ENCODE peak calls at places on chromosomes 16 and 17, in four cellular contexts. V is fibroblast of the aortic adventitia, B is AG04450, X is cardiac fibroblast. G is an unnamed sample.

GRCh38 chr17:13806023-13806553 is 204.4 kb upstream of the HS3ST3A1 start:
- DNase-seq in X (no peak), V (no peak), B (no peak), G (no peak)

GRCh38 chr17:40437095-40437732 is 6.0 kb upstream of the IGFBP4 start:
- DNase-seq in X (peak; percentile 39), B (no peak), V (peak; percentile 57), G (no peak)

GRCh38 chr16:58345574-58346354 is 46.5 kb upstream of the GINS3 start:
- DNase-seq in B (no peak), X (no peak), V (peak; percentile 11), G (no peak)

GRCh38 chr17:81387235-81388060 is 7.8 kb upstream of the BAHCC1 start:
- DNase-seq in V (peak; percentile 59), B (no peak), X (peak; percentile 70), G (peak; percentile 82)

GRCh38 chr17:61470530-61471136 is 18.4 kb downstream of the TBX4 start:
- DNase-seq in B (no peak), X (no peak), V (no peak), G (no peak)

GRCh38 chr17:57732062-57732461 is 13.0 kb downstream of the CCDC182 start:
- DNase-seq in B (no peak), V (no peak), X (no peak), G (no peak)

GRCh38 chr16:66569827-66570405 is 3.7 kb downstream of the CMTM1 start:
- DNase-seq in B (no peak), X (peak; percentile 69), V (peak; percentile 84), G (peak; percentile 75)

GRCh38 chr16:61798741-61799140 is 237.5 kb downstream of the CDH8 start:
- DNase-seq in V (no peak), B (no peak), X (no peak), G (no peak)

GRCh38 chr16:2924901-2925820 is 13.4 kb downstream of the FLYWCH1 start:
- DNase-seq in B (no peak), V (no peak), X (no peak), G (no peak)

GRCh38 chr16:27784351-27785306 is 234.7 kb downstream of the KATNIP start:
- DNase-seq in B (no peak), X (no peak), V (no peak), G (no peak)

GRCh38 chr16:30893744-30894539 is at the start of gene BCL7C:
- DNase-seq in X (peak; percentile 91), V (peak; percentile 70), B (no peak), G (peak; percentile 97)

GRCh38 chr16:66318505-66318904 is 48.0 kb upstream of the CDH5 start:
- DNase-seq in B (no peak), V (no peak), X (no peak), G (no peak)

GRCh38 chr16:82368041-82368440 is 198.0 kb upstream of the MPHOSPH6 start:
- DNase-seq in V (peak; percentile 2), B (no peak), X (peak; percentile 17), G (peak; percentile 5)

GRCh38 chr17:12859520-12859919 is 70.2 kb downstream of the ARHGAP44 start:
- DNase-seq in X (no peak), V (no peak), B (no peak), G (no peak)

GRCh38 chr17:64064331-64064730 is 43.9 kb upstream of the ICAM2 start:
- DNase-seq in X (no peak), V (no peak), B (no peak), G (no peak)

GRCh38 chr16:11871193-11871592 is 19.9 kb upstream of the RSL1D1 start:
- DNase-seq in X (peak; percentile 51), V (peak; percentile 55), B (no peak), G (peak; percentile 50)

DNA sequence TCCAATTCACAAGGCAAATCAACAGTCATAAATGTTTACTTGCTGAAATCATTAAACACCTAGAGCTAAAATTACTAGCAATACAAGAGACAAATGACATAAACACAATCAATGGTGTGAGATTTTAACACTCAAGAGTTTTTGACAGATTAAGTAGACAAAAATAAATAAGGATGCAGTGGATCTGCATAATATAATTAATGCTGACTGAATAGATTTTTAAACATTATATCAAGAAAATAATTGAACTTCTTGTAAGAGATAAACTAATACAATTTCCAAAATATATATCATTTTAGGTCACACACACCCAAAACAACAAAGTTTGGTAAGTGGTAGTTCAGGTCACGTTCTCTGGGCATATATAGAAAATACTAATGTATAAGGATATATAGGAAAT is 322.6 kb upstream of the XYLT1 start:
- DNase-seq in B (no peak), X (no peak), V (no peak), G (no peak)
- H3K4me3 ChIP-seq in B (no peak overlapping the region), X (no peak overlapping the region), V (no peak overlapping the region), G (no peak overlapping the region)

GRCh38 chr17:8609910-8610309 is 20.6 kb downstream of the MYH10 start:
- DNase-seq in X (no peak), B (no peak), V (no peak), G (peak; percentile 9)

GRCh38 chr17:8608001-8608400 is 22.5 kb downstream of the MYH10 start:
- DNase-seq in B (no peak), V (no peak), X (no peak), G (no peak)

GRCh38 chr17:8610558-8610957 is 20.0 kb downstream of the MYH10 start:
- DNase-seq in B (no peak), X (no peak), V (no peak), G (no peak)

GRCh38 chr17:8611135-8611534 is 19.4 kb downstream of the MYH10 start:
- DNase-seq in B (no peak), V (peak; percentile 74), X (peak; percentile 86), G (peak; percentile 70)

DNA sequence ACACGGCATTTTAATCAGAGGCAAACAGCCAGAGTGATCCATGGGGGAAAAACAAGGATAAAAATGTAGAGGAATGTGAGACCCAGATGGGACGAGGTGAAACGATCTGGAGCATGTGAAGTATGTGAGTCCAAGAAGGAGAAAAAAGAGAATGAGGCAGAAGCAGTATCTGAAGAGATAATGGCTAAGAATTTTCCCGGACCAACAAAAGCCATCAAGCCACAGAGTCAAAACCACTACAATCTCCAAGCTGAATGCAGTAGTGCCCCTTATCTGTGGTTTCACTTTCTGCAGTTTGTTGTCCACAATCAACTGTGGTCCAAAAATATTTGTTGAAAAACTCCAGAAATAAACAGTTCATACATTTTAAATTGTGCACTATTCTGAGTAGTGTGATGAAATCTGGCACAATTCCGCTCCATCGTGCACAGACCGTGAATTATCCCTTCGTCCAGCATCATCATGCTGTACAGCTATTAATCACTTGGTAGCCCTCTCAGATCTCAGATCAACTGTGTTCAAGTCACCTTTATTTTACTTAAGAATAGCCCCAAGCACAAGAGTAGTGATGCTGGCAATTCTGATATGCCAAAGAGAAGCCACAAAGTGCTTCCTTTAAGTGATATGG is 18.7 kb downstream of the MYH10 start:
- DNase-seq in B (no peak), V (peak; percentile 89), X (peak; percentile 87), G (peak; percentile 34)
- H3K4me3 ChIP-seq in B (peak overlapping the region; percentile 29), V (peak overlapping the region; percentile 19), X (peak overlapping the region; percentile 16), G (peak overlapping the region; percentile 52)

GRCh38 chr16:88639231-88640038 is 1.1 kb downstream of the IL17C start:
- DNase-seq in B (no peak), X (no peak), V (no peak), G (no peak)
- H3K4me3 ChIP-seq in B (no peak overlapping the region), X (no peak overlapping the region), V (no peak overlapping the region), G (no peak overlapping the region)

GRCh38 chr16:64211306-64211705 is 910.6 kb downstream of the CDH11 start:
- DNase-seq in X (no peak), V (no peak), B (no peak), G (no peak)
- H3K4me3 ChIP-seq in X (no peak overlapping the region), V (no peak overlapping the region), B (no peak overlapping the region), G (no peak overlapping the region)

GRCh38 chr17:47831934-47832327 is 461 bp downstream of the LRRC46 start:
- DNase-seq in B (no peak), V (no peak), X (no peak), G (no peak)
- H3K4me3 ChIP-seq in B (peak overlapping the region; percentile 98), V (peak overlapping the region; percentile 79), X (peak overlapping the region; percentile 93), G (peak overlapping the region; percentile 75)

GRCh38 chr17:74842146-74842598 is 17.5 kb downstream of the GRIN2C start:
- DNase-seq in X (no peak), V (no peak), B (no peak), G (peak; percentile 31)
- H3K4me3 ChIP-seq in X (peak overlapping the region; percentile 8), V (no peak overlapping the region), B (peak overlapping the region; percentile 13), G (no peak overlapping the region)

GRCh38 chr16:85612191-85612800 is 826 bp upstream of the GSE1 start:
- DNase-seq in B (peak; percentile 61), X (peak; percentile 85), V (peak; percentile 91), G (peak; percentile 88)

GRCh38 chr16:85611205-85611454 is 2.0 kb upstream of the GSE1 start:
- DNase-seq in V (no peak), X (no peak), B (no peak), G (peak; percentile 56)

GRCh38 chr16:85612801-85613608 is at the start of gene GSE1:
- DNase-seq in B (no peak), V (peak; percentile 70), X (peak; percentile 75), G (peak; percentile 81)

GRCh38 chr16:85610446-85611204 is 2.5 kb upstream of the GSE1 start:
- DNase-seq in B (peak; percentile 45), V (peak; percentile 70), X (peak; percentile 78), G (peak; percentile 94)

GRCh38 chr16:85611455-85612190 is 1.5 kb upstream of the GSE1 start:
- DNase-seq in B (peak; percentile 39), X (peak; percentile 81), V (peak; percentile 74), G (peak; percentile 88)
- H3K4me3 ChIP-seq in B (peak overlapping the region; percentile 58), X (peak overlapping the region; percentile 49), V (peak overlapping the region; percentile 66), G (peak overlapping the region; percentile 60)

GRCh38 chr17:29032798-29033197 is 10.1 kb upstream of the PIPOX start:
- DNase-seq in X (peak; percentile 29), B (no peak), V (no peak), G (no peak)

GRCh38 chr17:29027521-29027920 is 15.4 kb upstream of the PIPOX start:
- DNase-seq in V (no peak), X (no peak), B (no peak), G (no peak)

GRCh38 chr17:29034510-29034909 is 8.4 kb upstream of the PIPOX start:
- DNase-seq in X (no peak), V (no peak), B (no peak), G (no peak)

GRCh38 chr17:29036584-29036983 is 6.4 kb upstream of the PIPOX start:
- DNase-seq in B (no peak), V (no peak), X (no peak), G (no peak)

DNA sequence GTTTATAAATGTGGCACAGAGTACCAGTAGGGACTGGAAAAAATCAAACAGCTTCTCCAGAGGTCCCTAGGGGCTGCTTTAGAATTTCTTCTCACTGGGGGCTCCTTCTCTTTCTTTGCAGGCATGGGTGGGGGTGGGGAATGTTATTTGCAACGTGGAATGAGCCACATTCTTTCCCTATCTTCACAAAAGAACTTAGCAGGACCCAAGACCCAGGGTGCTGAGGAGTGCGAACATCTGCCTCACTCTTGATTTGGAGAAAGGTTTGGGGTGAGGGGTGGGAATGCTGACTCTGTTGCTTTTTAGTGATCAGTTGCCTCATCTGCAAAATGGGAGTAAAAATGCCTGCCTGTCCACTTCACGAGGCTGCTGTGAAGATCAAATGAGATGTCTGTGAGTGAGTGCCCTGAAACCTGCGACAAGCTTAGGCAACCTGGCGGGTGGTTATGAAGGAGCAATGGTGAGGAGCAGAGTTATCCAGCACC is 10.8 kb upstream of the PIPOX start:
- DNase-seq in X (no peak), B (no peak), V (no peak), G (no peak)
- H3K4me3 ChIP-seq in X (no peak overlapping the region), B (no peak overlapping the region), V (no peak overlapping the region), G (no peak overlapping the region)

G was measured in foreskin fibroblast.